ENCODE peak calls at places on chromosomes 6 and 20, in five cellular contexts. One of them, this sample, is unnamed.

GRCh38 chr6:3529232-3529631 is 72.4 kb upstream of the SLC22A23 start:
- DNase-seq in uterus: no peak
- DNase-seq in upper lobe of left lung: no peak
- DNase-seq in esophagus squamous epithelium: no peak
- DNase-seq in heart left ventricle: no peak
- DNase-seq in this sample: no peak

GRCh38 chr20:61666471-61666832 is 399.2 kb downstream of the TAF4 start:
- DNase-seq in esophagus squamous epithelium: no peak
- DNase-seq in uterus: no peak
- DNase-seq in heart left ventricle: no peak
- DNase-seq in upper lobe of left lung: no peak
- DNase-seq in this sample: no peak

GRCh38 chr6:135782517-135782916 is 69.0 kb upstream of the PDE7B start:
- DNase-seq in heart left ventricle: no peak
- DNase-seq in uterus: no peak
- DNase-seq in upper lobe of left lung: no peak
- DNase-seq in esophagus squamous epithelium: no peak
- DNase-seq in this sample: no peak

GRCh38 chr6:1972961-1973360 is 272.4 kb downstream of the GMDS start:
- DNase-seq in esophagus squamous epithelium: no peak
- DNase-seq in upper lobe of left lung: no peak
- DNase-seq in heart left ventricle: no peak
- DNase-seq in uterus: no peak
- DNase-seq in this sample: no peak

GRCh38 chr6:157282279-157282678 is 41.0 kb downstream of the TMEM242 start:
- DNase-seq in esophagus squamous epithelium: no peak
- DNase-seq in upper lobe of left lung: no peak
- DNase-seq in heart left ventricle: no peak
- DNase-seq in uterus: no peak
- DNase-seq in this sample: no peak

GRCh38 chr6:167079853-167080297 is 43.0 kb upstream of the CCR6 start:
- DNase-seq in esophagus squamous epithelium: no peak
- DNase-seq in upper lobe of left lung: no peak
- DNase-seq in uterus: no peak
- DNase-seq in heart left ventricle: no peak
- DNase-seq in this sample: no peak

GRCh38 chr6:41489284-41489851 is 56.8 kb upstream of the FOXP4 start:
- DNase-seq in esophagus squamous epithelium: no peak
- DNase-seq in heart left ventricle: no peak
- DNase-seq in uterus: no peak
- DNase-seq in upper lobe of left lung: no peak
- DNase-seq in this sample: no peak

GRCh38 chr20:49345538-49345937 is 67.7 kb upstream of the ZNFX1 start:
- DNase-seq in esophagus squamous epithelium: no peak
- DNase-seq in upper lobe of left lung: no peak
- DNase-seq in heart left ventricle: no peak
- DNase-seq in uterus: peak
- DNase-seq in this sample: peak

GRCh38 chr20:4006640-4007039 is 8.7 kb downstream of the RNF24 start:
- DNase-seq in uterus: no peak
- DNase-seq in esophagus squamous epithelium: no peak
- DNase-seq in upper lobe of left lung: no peak
- DNase-seq in heart left ventricle: peak
- DNase-seq in this sample: no peak

GRCh38 chr6:90386796-90387390 is 90.2 kb upstream of the BACH2 start:
- DNase-seq in esophagus squamous epithelium: no peak
- DNase-seq in upper lobe of left lung: no peak
- DNase-seq in uterus: no peak
- DNase-seq in heart left ventricle: no peak
- DNase-seq in this sample: no peak

GRCh38 chr6:112216699-112217551 is 37.4 kb downstream of the LAMA4 start:
- DNase-seq in heart left ventricle: no peak
- DNase-seq in uterus: no peak
- DNase-seq in esophagus squamous epithelium: no peak
- DNase-seq in upper lobe of left lung: no peak
- DNase-seq in this sample: no peak

GRCh38 chr6:137864812-137865508 is 2.1 kb upstream of the TNFAIP3 start:
- DNase-seq in upper lobe of left lung: no peak
- DNase-seq in uterus: no peak
- DNase-seq in esophagus squamous epithelium: no peak
- DNase-seq in heart left ventricle: no peak
- DNase-seq in this sample: no peak

GRCh38 chr6:56850618-56851017 is 104.3 kb upstream of the BEND6 start:
- DNase-seq in heart left ventricle: no peak
- DNase-seq in uterus: no peak
- DNase-seq in upper lobe of left lung: no peak
- DNase-seq in esophagus squamous epithelium: no peak
- DNase-seq in this sample: no peak

GRCh38 chr6:52104979-52105378 is 17.6 kb upstream of the PKHD1 start:
- DNase-seq in esophagus squamous epithelium: no peak
- DNase-seq in upper lobe of left lung: no peak
- DNase-seq in uterus: no peak
- DNase-seq in heart left ventricle: no peak
- DNase-seq in this sample: no peak

GRCh38 chr6:19802656-19803055 is 34.5 kb upstream of the ID4 start:
- DNase-seq in uterus: no peak
- DNase-seq in esophagus squamous epithelium: no peak
- DNase-seq in upper lobe of left lung: no peak
- DNase-seq in heart left ventricle: no peak
- DNase-seq in this sample: no peak

GRCh38 chr6:101811108-101811507 is 417.6 kb downstream of the GRIK2 start:
- DNase-seq in uterus: no peak
- DNase-seq in esophagus squamous epithelium: no peak
- DNase-seq in upper lobe of left lung: no peak
- DNase-seq in heart left ventricle: no peak
- DNase-seq in this sample: no peak

GRCh38 chr20:35055445-35056276 is 36.9 kb downstream of the TRPC4AP start:
- DNase-seq in uterus: no peak
- DNase-seq in upper lobe of left lung: no peak
- DNase-seq in esophagus squamous epithelium: no peak
- DNase-seq in heart left ventricle: no peak
- DNase-seq in this sample: no peak

GRCh38 chr6:11467364-11467763 is 70.2 kb upstream of the TMEM170B start:
- DNase-seq in upper lobe of left lung: no peak
- DNase-seq in esophagus squamous epithelium: no peak
- DNase-seq in uterus: no peak
- DNase-seq in heart left ventricle: no peak
- DNase-seq in this sample: no peak

GRCh38 chr6:164039954-164040375 is 625.4 kb downstream of the QKI start:
- DNase-seq in esophagus squamous epithelium: no peak
- DNase-seq in upper lobe of left lung: peak
- DNase-seq in uterus: peak
- DNase-seq in heart left ventricle: peak
- DNase-seq in this sample: no peak

GRCh38 chr6:317068-317451 is 24.8 kb downstream of the DUSP22 start:
- DNase-seq in heart left ventricle: no peak
- DNase-seq in esophagus squamous epithelium: no peak
- DNase-seq in uterus: no peak
- DNase-seq in upper lobe of left lung: peak
- DNase-seq in this sample: no peak

GRCh38 chr20:35276408-35276807 is 1.5 kb downstream of the MMP24OS start:
- DNase-seq in heart left ventricle: no peak
- DNase-seq in esophagus squamous epithelium: no peak
- DNase-seq in upper lobe of left lung: no peak
- DNase-seq in uterus: no peak
- DNase-seq in this sample: no peak

GRCh38 chr20:37968726-37969401 is 64.4 kb downstream of the TTI1 start:
- DNase-seq in uterus: no peak
- DNase-seq in upper lobe of left lung: no peak
- DNase-seq in heart left ventricle: no peak
- DNase-seq in esophagus squamous epithelium: no peak
- DNase-seq in this sample: no peak

GRCh38 chr6:1724124-1724523 is 114.4 kb downstream of the FOXC1 start:
- DNase-seq in uterus: no peak
- DNase-seq in esophagus squamous epithelium: no peak
- DNase-seq in upper lobe of left lung: no peak
- DNase-seq in heart left ventricle: no peak
- DNase-seq in this sample: no peak

GRCh38 chr6:7050911-7051779 is 56.6 kb upstream of the RREB1 start:
- DNase-seq in upper lobe of left lung: peak
- DNase-seq in heart left ventricle: peak
- DNase-seq in esophagus squamous epithelium: peak
- DNase-seq in uterus: peak
- DNase-seq in this sample: peak

GRCh38 chr6:38525888-38526287 is 113.8 kb downstream of the BTBD9 start:
- DNase-seq in esophagus squamous epithelium: no peak
- DNase-seq in uterus: no peak
- DNase-seq in upper lobe of left lung: no peak
- DNase-seq in heart left ventricle: no peak
- DNase-seq in this sample: no peak

GRCh38 chr20:48921883-48922867 is 664 bp downstream of the ARFGEF2 start:
- DNase-seq in esophagus squamous epithelium: no peak
- DNase-seq in uterus: no peak
- DNase-seq in heart left ventricle: no peak
- DNase-seq in upper lobe of left lung: peak
- DNase-seq in this sample: peak

GRCh38 chr6:118968416-118968815 is 33.5 kb upstream of the MCM9 start:
- DNase-seq in heart left ventricle: no peak
- DNase-seq in esophagus squamous epithelium: no peak
- DNase-seq in uterus: no peak
- DNase-seq in upper lobe of left lung: no peak
- DNase-seq in this sample: no peak

DNA sequence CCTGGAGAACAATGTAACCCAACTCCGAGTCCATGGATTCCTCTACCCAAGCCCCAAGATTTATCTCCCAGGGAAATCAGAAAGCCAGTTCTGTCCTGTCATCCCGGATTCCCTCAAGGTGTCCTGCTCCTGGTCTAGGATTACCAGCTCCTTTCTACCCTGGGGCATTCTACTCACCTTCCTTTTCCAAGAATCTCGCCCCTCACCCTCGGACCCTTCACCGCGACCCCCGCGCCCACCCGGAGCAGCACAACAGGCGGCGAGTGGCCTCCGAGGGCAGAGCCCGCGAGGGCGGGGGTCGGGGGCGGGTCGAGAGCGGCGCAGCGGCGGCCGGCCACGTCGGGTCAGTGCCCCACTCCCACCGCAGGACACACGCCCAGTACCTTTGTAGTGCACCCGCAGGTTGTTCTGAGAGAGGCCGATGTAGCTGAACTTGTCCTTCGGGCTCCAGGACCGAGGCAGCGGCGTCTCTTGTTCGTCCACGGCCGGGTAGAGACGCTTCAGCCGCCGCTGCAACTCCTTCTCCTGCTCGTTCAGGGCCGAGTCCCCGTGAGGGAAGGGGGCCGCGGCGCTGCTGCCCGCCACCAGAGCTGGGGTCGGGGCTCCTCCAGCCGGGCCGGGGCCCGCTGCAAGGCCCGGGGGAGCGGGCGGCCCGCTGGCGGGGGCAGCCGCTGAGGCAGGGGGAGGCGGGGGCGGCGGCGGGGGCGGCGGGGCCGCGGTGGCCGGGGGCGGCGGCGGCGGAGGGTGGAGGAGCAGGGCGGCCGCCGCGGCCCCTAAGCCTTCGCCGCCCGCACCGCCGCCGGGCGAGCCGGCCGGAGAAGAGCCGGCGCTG is 867 bp downstream of the RANBP9 start:
- DNase-seq in esophagus squamous epithelium: no peak
- DNase-seq in upper lobe of left lung: peak
- DNase-seq in heart left ventricle: peak
- DNase-seq in uterus: no peak
- DNase-seq in this sample: peak
- TF ChIP-seq POLR2A in esophagus squamous epithelium: no peak
- TF ChIP-seq POLR2A in upper lobe of left lung: peak
- TF ChIP-seq POLR2A in heart left ventricle: no peak
- TF ChIP-seq POLR2A in uterus: no peak
- TF ChIP-seq POLR2A in this sample: no peak

DNA sequence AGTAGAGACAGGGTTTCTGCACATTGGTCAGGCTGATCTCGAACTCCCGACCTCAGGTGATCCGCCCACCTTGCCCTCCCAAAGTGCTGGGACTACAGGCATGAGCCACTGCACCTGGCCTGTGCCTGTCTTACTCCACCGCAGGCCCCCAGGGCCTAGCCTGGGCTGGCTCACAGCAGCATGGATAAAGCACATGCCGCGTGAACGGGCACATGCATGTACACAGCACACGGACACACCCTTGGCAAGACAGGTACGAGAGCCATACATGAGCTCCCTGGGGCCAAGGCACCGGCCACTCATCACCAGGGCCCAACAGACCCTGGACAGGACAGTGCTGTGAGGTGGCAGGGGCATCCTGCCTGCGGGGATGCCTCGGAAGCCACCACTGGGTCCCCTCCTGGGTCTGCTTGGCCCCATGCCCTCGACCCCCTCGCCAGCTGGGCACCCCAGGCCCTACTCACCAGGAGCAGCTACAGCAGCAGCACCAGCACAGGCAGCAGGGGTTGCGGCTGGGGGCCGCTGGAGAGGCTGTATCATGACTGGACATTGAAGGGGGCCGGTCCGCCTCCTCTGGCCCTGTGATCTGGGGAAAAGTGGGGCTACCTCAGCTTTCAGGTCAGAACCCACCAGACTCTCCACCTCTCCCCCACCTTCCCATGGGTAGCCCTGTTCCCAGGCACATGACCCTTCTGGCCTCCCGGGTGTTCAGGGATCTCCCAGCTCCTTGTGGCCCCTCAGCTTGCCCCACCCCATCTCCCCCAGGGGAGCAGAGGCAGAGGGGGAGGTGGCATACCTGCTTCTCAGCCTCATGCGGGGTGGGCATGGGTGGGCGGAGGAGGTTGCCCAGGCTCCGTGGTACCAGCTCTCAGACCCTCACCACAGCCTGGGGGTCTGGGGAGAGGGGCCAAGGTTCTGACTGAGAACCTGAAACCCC is 3.0 kb downstream of the RGS19 start:
- DNase-seq in uterus: no peak
- DNase-seq in upper lobe of left lung: no peak
- DNase-seq in esophagus squamous epithelium: no peak
- DNase-seq in heart left ventricle: no peak
- DNase-seq in this sample: no peak
- TF ChIP-seq POLR2A in uterus: no peak
- TF ChIP-seq POLR2A in upper lobe of left lung: no peak
- TF ChIP-seq POLR2A in esophagus squamous epithelium: no peak
- TF ChIP-seq POLR2A in heart left ventricle: no peak
- TF ChIP-seq POLR2A in this sample: no peak

GRCh38 chr20:33674294-33675126 is at the start of gene NECAB3:
- DNase-seq in esophagus squamous epithelium: no peak
- DNase-seq in upper lobe of left lung: peak
- DNase-seq in uterus: peak
- DNase-seq in heart left ventricle: peak
- DNase-seq in this sample: peak
- TF ChIP-seq POLR2A in esophagus squamous epithelium: no peak
- TF ChIP-seq POLR2A in upper lobe of left lung: no peak
- TF ChIP-seq POLR2A in uterus: peak
- TF ChIP-seq POLR2A in heart left ventricle: peak
- TF ChIP-seq POLR2A in this sample: peak

DNA sequence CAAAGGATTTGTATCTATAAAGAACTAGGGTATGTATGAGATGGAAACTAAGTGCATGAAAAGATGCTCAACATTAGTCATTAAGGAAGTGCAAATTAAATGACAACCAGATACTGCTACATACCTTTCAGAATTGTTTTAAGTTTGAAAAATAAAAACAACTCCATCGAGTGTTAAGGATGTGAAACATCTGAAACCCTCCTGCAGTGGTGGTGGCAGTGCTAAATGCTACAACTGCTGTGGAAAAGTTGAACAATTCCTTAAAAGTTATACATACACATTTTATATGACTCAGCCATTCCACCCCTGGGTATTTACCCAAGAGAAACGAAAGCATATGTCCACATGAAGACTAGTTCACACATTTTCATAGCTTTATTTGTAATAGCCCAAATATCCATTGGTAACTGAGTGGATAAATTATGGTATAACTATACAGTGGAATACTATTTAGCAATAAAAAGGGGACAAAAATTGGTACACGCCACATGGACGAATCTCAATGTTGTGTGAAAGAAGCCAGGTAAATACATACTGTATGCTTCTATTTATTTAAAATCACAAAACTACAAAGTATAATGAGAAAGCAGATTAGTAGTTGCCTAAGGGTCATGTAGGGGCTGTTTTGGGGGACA is 10.6 kb downstream of the ARMH2 start:
- DNase-seq in uterus: no peak
- DNase-seq in esophagus squamous epithelium: no peak
- DNase-seq in heart left ventricle: no peak
- DNase-seq in upper lobe of left lung: no peak
- DNase-seq in this sample: no peak
- TF ChIP-seq POLR2A in uterus: no peak
- TF ChIP-seq POLR2A in esophagus squamous epithelium: no peak
- TF ChIP-seq POLR2A in heart left ventricle: no peak
- TF ChIP-seq POLR2A in upper lobe of left lung: no peak
- TF ChIP-seq POLR2A in this sample: no peak